ENCODE peak calls at places on chromosomes 2 and 18, in ten cellular contexts. M is left ventricle myocardium inferior; B is endothelial cell; R is amniotic stem cell; O is cardiac muscle cell; D is esophagus muscularis mucosa; P is renal cortical epithelial cell; Y is mesothelial cell of epicardium; H is activated CD4-positive, alpha-beta T cell treated with anti-CD3 and anti-CD28 coated beads for 24 hours; J is MCF 10A. N is an unnamed sample.

GRCh38 chr2:224555823-224556366 is 29.3 kb downstream of the CUL3 start:
- DNase-seq in H (no peak), D (no peak), Y (no peak), B (no peak), R (no peak), O (no peak), M (no peak), J (no peak), P (no peak), N (no peak)

GRCh38 chr18:23982154-23983071 is 32.1 kb upstream of the TTC39C start:
- DNase-seq in J (no peak), M (peak; percentile 58), D (peak; percentile 95), Y (no peak), P (peak; percentile 63), O (peak; percentile 81), R (peak; percentile 10), B (no peak), H (no peak), N (peak; percentile 76)

GRCh38 chr2:136407952-136408318 is 290.0 kb upstream of the CXCR4 start:
- DNase-seq in D (peak; percentile 82), B (no peak), P (no peak), J (no peak), Y (no peak), H (no peak), R (no peak), M (no peak), O (no peak), N (no peak)

GRCh38 chr2:239271471-239272255 is 129.2 kb downstream of the HDAC4 start:
- DNase-seq in Y (no peak), R (no peak), H (no peak), D (no peak), B (no peak), O (no peak), P (no peak), J (no peak), M (no peak), N (no peak)

GRCh38 chr18:38611036-38611964 is 1045.7 kb upstream of the CELF4 start:
- DNase-seq in Y (no peak), P (no peak), O (no peak), D (no peak), R (no peak), M (no peak), J (no peak), B (no peak), H (no peak), N (no peak)

GRCh38 chr2:9196637-9197036 is 10.0 kb upstream of the ASAP2 start:
- DNase-seq in O (no peak), R (no peak), P (no peak), H (no peak), B (no peak), Y (no peak), J (no peak), D (no peak), M (no peak), N (no peak)

GRCh38 chr18:463442-464310 is 36.8 kb downstream of the COLEC12 start:
- DNase-seq in R (no peak), M (no peak), D (no peak), Y (no peak), P (peak; percentile 40), H (no peak), B (no peak), J (no peak), O (peak; percentile 40), N (no peak)

GRCh38 chr18:58915006-58915799 is 50.5 kb downstream of the ZNF532 start:
- DNase-seq in H (no peak), D (no peak), P (peak; percentile 86), B (no peak), M (no peak), Y (no peak), R (no peak), J (no peak), O (no peak), N (no peak)

GRCh38 chr2:63820969-63821368 is 20.7 kb upstream of the UGP2 start:
- DNase-seq in R (no peak), Y (no peak), O (no peak), J (no peak), M (no peak), P (no peak), D (no peak), B (no peak), H (no peak), N (no peak)

GRCh38 chr2:190843874-190844699 is 36.5 kb upstream of the GLS start:
- DNase-seq in D (no peak), Y (no peak), H (no peak), P (peak; percentile 82), J (peak; percentile 41), O (no peak), R (no peak), B (no peak), M (no peak), N (no peak)

GRCh38 chr2:72082021-72082739 is 65.5 kb downstream of the CYP26B1 start:
- DNase-seq in O (peak; percentile 49), R (no peak), P (no peak), H (no peak), J (peak; percentile 51), Y (no peak), D (no peak), M (no peak), B (no peak), N (no peak)

GRCh38 chr2:156329031-156329921 is 3.2 kb downstream of the NR4A2 start:
- DNase-seq in P (no peak), O (no peak), R (no peak), H (no peak), J (no peak), D (no peak), B (no peak), Y (no peak), M (no peak), N (peak; percentile 51)

GRCh38 chr2:47334356-47335136 is 68.4 kb upstream of the MSH2 start:
- DNase-seq in J (no peak), M (no peak), H (no peak), R (no peak), O (no peak), P (no peak), B (peak; percentile 25), D (no peak), Y (no peak), N (no peak)

GRCh38 chr2:205543937-205544702 is 138.2 kb upstream of the NRP2 start:
- DNase-seq in R (no peak), D (no peak), P (no peak), M (no peak), B (no peak), H (no peak), Y (no peak), J (no peak), O (no peak), N (no peak)

GRCh38 chr2:160321025-160321424 is 121.0 kb upstream of the ITGB6 start:
- DNase-seq in J (no peak), B (no peak), Y (no peak), H (no peak), O (no peak), D (no peak), M (no peak), R (no peak), P (peak; percentile 38), N (no peak)

GRCh38 chr2:70468898-70469297 is 84.7 kb downstream of the TGFA start:
- DNase-seq in J (no peak), R (no peak), Y (no peak), H (no peak), P (no peak), B (no peak), O (no peak), M (no peak), D (no peak), N (no peak)

GRCh38 chr18:56107821-56108485 is 520.0 kb upstream of the TCF4 start:
- DNase-seq in P (no peak), H (no peak), B (no peak), J (no peak), O (peak; percentile 38), D (no peak), M (no peak), R (no peak), Y (no peak), N (no peak)

GRCh38 chr18:58025733-58026132 is 18.3 kb upstream of the NEDD4L start:
- DNase-seq in M (no peak), R (no peak), J (no peak), B (no peak), P (peak; percentile 30), O (no peak), Y (no peak), D (no peak), H (no peak), N (no peak)

GRCh38 chr2:237892478-237892877 is 33.1 kb downstream of the RAMP1 start:
- DNase-seq in M (no peak), D (no peak), O (peak; percentile 61), B (no peak), J (no peak), R (no peak), P (no peak), H (no peak), Y (no peak), N (no peak)

GRCh38 chr2:220999351-220999750 is 572.8 kb downstream of the EPHA4 start:
- DNase-seq in Y (no peak), P (peak; percentile 35), M (no peak), D (no peak), H (no peak), B (no peak), O (no peak), J (no peak), R (no peak), N (no peak)

GRCh38 chr2:170715932-170716777 is 1.0 kb downstream of the SP5 start:
- DNase-seq in J (peak; percentile 11), B (peak; percentile 19), D (peak; percentile 72), R (no peak), H (no peak), P (no peak), Y (no peak), O (no peak), M (no peak), N (no peak)

GRCh38 chr2:138244400-138245001 is 257.1 kb upstream of the SPOPL start:
- DNase-seq in Y (no peak), M (no peak), R (no peak), P (no peak), O (no peak), H (no peak), D (no peak), J (no peak), B (no peak), N (no peak)